ENCODE peak calls at places on chromosomes 6 and 20, in ten cellular contexts. V is mammary epithelial cell, D is left lung, X is prostate gland, P is brain microvascular endothelial cell, H is GM23248, L is cardiac muscle cell, R is ovary, Y is trophoblast cell, E is astrocyte. B is an unnamed sample.
A peak's percentile ranks its signal among the peaks of the same experiment; 100 is the strongest.

GRCh38 chr20:5674176-5674660 is 76.0 kb upstream of the SHLD1 start:
- DNase-seq in E (peak; percentile 36), Y (peak; percentile 37), V (peak; percentile 90), D (no peak), P (no peak), R (no peak), X (no peak), L (no peak), H (peak; percentile 31), B (no peak)

GRCh38 chr6:160882741-160883340 is 108.7 kb upstream of the MAP3K4 start:
- DNase-seq in P (peak; percentile 1), R (no peak), Y (peak; percentile 23), D (no peak), E (peak; percentile 2), H (peak; percentile 77), V (peak; percentile 16), X (no peak), L (peak; percentile 33), B (peak; percentile 88)

GRCh38 chr6:87772597-87773530 is 70.8 kb upstream of the AKIRIN2 start:
- DNase-seq in R (no peak), V (no peak), L (peak; percentile 11), D (no peak), Y (no peak), E (no peak), X (no peak), P (no peak), H (peak; percentile 19), B (peak; percentile 88)

GRCh38 chr20:34111057-34111711 is 859 bp downstream of the EIF2S2 start:
- DNase-seq in H (peak; percentile 79), X (no peak), P (peak; percentile 22), V (peak; percentile 58), D (no peak), R (no peak), L (peak; percentile 87), Y (peak; percentile 43), E (peak; percentile 71), B (no peak)

GRCh38 chr6:52931351-52931750 is 21.9 kb upstream of the GSTA3 start:
- DNase-seq in Y (peak; percentile 55), X (no peak), L (no peak), E (no peak), V (no peak), R (no peak), H (no peak), D (no peak), P (no peak), B (peak; percentile 56)

GRCh38 chr6:75478929-75479328 is 14.7 kb downstream of the FILIP1 start:
- DNase-seq in H (no peak), V (no peak), R (no peak), Y (no peak), P (no peak), X (no peak), E (no peak), D (no peak), L (no peak), B (peak; percentile 17)

GRCh38 chr6:7166410-7167293 is 58.9 kb downstream of the RREB1 start:
- DNase-seq in V (no peak), H (no peak), L (peak; percentile 61), D (peak; percentile 80), Y (peak; percentile 86), P (peak; percentile 58), R (no peak), E (peak; percentile 82), X (no peak), B (no peak)

GRCh38 chr6:143157146-143157545 is 96.5 kb downstream of the AIG1 start:
- DNase-seq in X (no peak), E (no peak), H (peak; percentile 56), V (peak; percentile 58), L (no peak), D (no peak), R (no peak), P (no peak), Y (peak; percentile 64), B (no peak)

GRCh38 chr6:15501806-15502450 is 160.9 kb downstream of the DTNBP1 start:
- DNase-seq in L (peak; percentile 95), H (peak; percentile 69), V (no peak), R (peak; percentile 80), X (no peak), E (peak; percentile 70), Y (no peak), D (peak; percentile 68), P (peak; percentile 49), B (no peak)

GRCh38 chr6:118746100-118746874 is 94.9 kb upstream of the CEP85L start:
- DNase-seq in E (no peak), X (no peak), R (no peak), V (no peak), L (no peak), P (no peak), D (no peak), H (no peak), Y (no peak), B (no peak)

GRCh38 chr6:90401933-90402830 is 105.5 kb upstream of the BACH2 start:
- DNase-seq in D (no peak), R (no peak), Y (no peak), H (no peak), V (no peak), L (no peak), P (no peak), X (no peak), E (no peak), B (no peak)

GRCh38 chr6:122825180-122825579 is 36.1 kb downstream of the SMPDL3A start:
- DNase-seq in P (no peak), D (no peak), H (no peak), Y (no peak), L (no peak), V (no peak), E (peak; percentile 3), X (no peak), R (no peak), B (no peak)

GRCh38 chr20:47320990-47321805 is 35.3 kb downstream of the ZMYND8 start:
- DNase-seq in V (peak; percentile 31), D (no peak), Y (peak; percentile 40), E (no peak), L (no peak), X (peak; percentile 78), R (no peak), H (no peak), P (no peak), B (no peak)

GRCh38 chr6:74605942-74606341 is 599.9 kb downstream of the COL12A1 start:
- DNase-seq in L (no peak), Y (no peak), H (peak; percentile 20), D (no peak), R (no peak), P (no peak), V (no peak), X (no peak), E (no peak), B (no peak)

GRCh38 chr6:119586250-119586882 is 236.8 kb upstream of the MAN1A1 start:
- DNase-seq in H (no peak), X (no peak), Y (no peak), L (no peak), R (no peak), V (no peak), D (no peak), P (no peak), E (no peak), B (no peak)

DNA sequence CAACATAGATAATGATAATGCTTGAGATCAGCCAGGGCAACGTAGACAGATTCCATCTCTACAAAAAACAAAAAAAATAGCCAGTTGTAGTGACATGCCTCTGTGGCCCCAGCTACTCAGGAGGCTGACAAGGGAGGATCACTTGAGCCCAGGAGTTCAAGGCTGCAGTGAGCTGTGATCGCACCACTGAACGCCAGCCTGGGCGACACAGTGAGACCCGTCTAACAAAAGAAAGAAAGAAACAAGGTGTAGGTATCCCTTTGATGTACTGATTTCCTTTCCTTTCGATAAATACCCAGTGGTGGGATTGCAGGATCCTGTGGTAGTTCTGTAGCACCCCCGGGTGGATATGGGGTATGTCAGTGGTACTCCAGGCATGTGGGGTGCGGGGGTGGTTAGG is 48.2 kb upstream of the ADTRP start:
- DNase-seq in H (no peak), Y (no peak), X (no peak), L (no peak), E (no peak), P (no peak), V (no peak), R (no peak), D (no peak), B (no peak)
- H3K36me3 ChIP-seq in H (no peaks in the 10 kb centered on the region), Y (no peaks in the 10 kb centered on the region), X (no peaks in the 10 kb centered on the region), L (no peaks in the 10 kb centered on the region), E (no peaks in the 10 kb centered on the region), P (no peaks in the 10 kb centered on the region), V (no peaks in the 10 kb centered on the region), R (no peaks in the 10 kb centered on the region), D (no peaks in the 10 kb centered on the region), B (no peaks in the 10 kb centered on the region)

GRCh38 chr20:32808438-32808837 is 11.3 kb upstream of the MAPRE1 start:
- DNase-seq in P (no peak), L (peak; percentile 19), Y (no peak), D (no peak), E (no peak), X (no peak), R (no peak), V (no peak), H (no peak), B (no peak)
- H3K36me3 ChIP-seq in P (no peaks in the 10 kb centered on the region), L (no peaks in the 10 kb centered on the region), Y (peaks cover 30% of the 10 kb centered on the region), D (no peaks in the 10 kb centered on the region), E (peaks cover 9% of the 10 kb centered on the region), X (no peaks in the 10 kb centered on the region), R (no peaks in the 10 kb centered on the region), V (no peaks in the 10 kb centered on the region), H (no peaks in the 10 kb centered on the region), B (peaks cover 13% of the 10 kb centered on the region)

GRCh38 chr6:33664506-33665057 is 43.5 kb downstream of the ITPR3 start:
- DNase-seq in L (no peak), X (no peak), V (no peak), D (no peak), P (no peak), E (no peak), Y (no peak), R (no peak), H (no peak), B (no peak)
- H3K36me3 ChIP-seq in L (no peaks in the 10 kb centered on the region), X (peaks cover 4% of the 10 kb centered on the region), V (peaks cover 40% of the 10 kb centered on the region), D (no peaks in the 10 kb centered on the region), P (no peaks in the 10 kb centered on the region), E (no peaks in the 10 kb centered on the region), Y (peaks cover 5% of the 10 kb centered on the region), R (no peaks in the 10 kb centered on the region), H (no peaks in the 10 kb centered on the region), B (peaks cover 35% of the 10 kb centered on the region)

GRCh38 chr6:344816-345340 is 46.7 kb upstream of the IRF4 start:
- DNase-seq in E (peak; percentile 92), P (no peak), R (no peak), H (no peak), D (peak; percentile 78), Y (no peak), V (no peak), L (no peak), X (no peak), B (no peak)

GRCh38 chr6:345747-346388 is 45.7 kb upstream of the IRF4 start:
- DNase-seq in E (peak; percentile 64), Y (no peak), H (peak; percentile 36), V (no peak), D (peak; percentile 76), P (peak; percentile 11), R (no peak), L (peak; percentile 30), X (no peak), B (no peak)

GRCh38 chr6:343226-343935 is 48.2 kb upstream of the IRF4 start:
- DNase-seq in D (peak; percentile 59), Y (no peak), P (no peak), V (no peak), L (no peak), E (no peak), H (no peak), R (no peak), X (no peak), B (no peak)

GRCh38 chr6:342832-343179 is 48.7 kb upstream of the IRF4 start:
- DNase-seq in R (no peak), V (no peak), D (peak; percentile 71), H (no peak), E (no peak), Y (no peak), X (no peak), L (no peak), P (no peak), B (no peak)

GRCh38 chr6:343960-344815 is 47.4 kb upstream of the IRF4 start:
- DNase-seq in X (no peak), R (no peak), E (peak; percentile 64), P (no peak), D (no peak), H (no peak), L (no peak), V (no peak), Y (no peak), B (no peak)
- H3K36me3 ChIP-seq in X (no peaks in the 10 kb centered on the region), R (no peaks in the 10 kb centered on the region), E (no peaks in the 10 kb centered on the region), P (no peaks in the 10 kb centered on the region), D (no peaks in the 10 kb centered on the region), H (no peaks in the 10 kb centered on the region), L (no peaks in the 10 kb centered on the region), V (no peaks in the 10 kb centered on the region), Y (peaks cover 3% of the 10 kb centered on the region), B (no peaks in the 10 kb centered on the region)